ENCODE peak calls at places on chromosome 22, in five cellular contexts. M is IMR-90, Y is fibroblast of lung, O is PC-3, D is mesendoderm. J is an unnamed sample.
A peak's percentile ranks its signal among the peaks of the same experiment; 100 is the strongest.

GRCh38 chr22:19086944-19087343 is 35.3 kb downstream of the DGCR2 start:
- DNase-seq in D (no peak), O (peak; percentile 3), Y (peak; percentile 69), M (peak; percentile 69), J (peak; percentile 96)

GRCh38 chr22:30250713-30251267 is 4.2 kb upstream of the LIF start:
- DNase-seq in Y (peak; percentile 86), O (peak; percentile 78), M (peak; percentile 86), D (no peak), J (peak; percentile 99)

GRCh38 chr22:46038516-46039430 is 61.8 kb upstream of the WNT7B start:
- DNase-seq in Y (no peak), D (no peak), O (no peak), M (no peak), J (peak; percentile 85)

GRCh38 chr22:23503736-23504440 is 76.2 kb downstream of the IGLL1 start:
- DNase-seq in D (no peak), O (no peak), M (no peak), Y (no peak), J (peak; percentile 73)

GRCh38 chr22:49052023-49052538 is 775.6 kb downstream of the BRD1 start:
- DNase-seq in M (no peak), Y (peak; percentile 6), D (no peak), O (no peak), J (no peak)

GRCh38 chr22:24289781-24290181 is 19.1 kb downstream of the SPECC1L start:
- DNase-seq in D (peak; percentile 25), M (no peak), O (no peak), Y (peak; percentile 63), J (no peak)

GRCh38 chr22:17258015-17258827 is 39.0 kb upstream of the ADA2 start:
- DNase-seq in M (no peak), Y (peak; percentile 50), O (peak; percentile 2), D (peak; percentile 93), J (peak; percentile 56)

GRCh38 chr22:49207008-49207775 is 620.5 kb downstream of the BRD1 start:
- DNase-seq in M (no peak), D (no peak), Y (no peak), O (no peak), J (no peak)

GRCh38 chr22:44583854-44584253 is 85.8 kb upstream of the RTL6 start:
- DNase-seq in Y (no peak), D (no peak), M (no peak), O (no peak), J (no peak)

GRCh38 chr22:27046603-27047002 is 389.2 kb downstream of the MIAT start:
- DNase-seq in O (no peak), D (no peak), M (no peak), Y (no peak), J (no peak)

GRCh38 chr22:17980638-17981051 is 43.7 kb downstream of the MICAL3 start:
- DNase-seq in O (no peak), Y (no peak), D (no peak), M (peak; percentile 48), J (no peak)

GRCh38 chr22:47423861-47424820 is 661.7 kb downstream of the TBC1D22A start:
- DNase-seq in M (no peak), Y (no peak), D (no peak), O (no peak), J (no peak)

GRCh38 chr22:43505896-43506295 is 94.1 kb downstream of the MPPED1 start:
- DNase-seq in D (no peak), Y (no peak), M (no peak), O (no peak), J (peak; percentile 60)

GRCh38 chr22:46335201-46336118 is at the start of gene TRMU:
- DNase-seq in D (peak; percentile 92), M (peak; percentile 86), O (peak; percentile 81), Y (peak; percentile 90), J (peak; percentile 99)

GRCh38 chr22:35991168-35991567 is 37.5 kb downstream of the RBFOX2 start:
- DNase-seq in O (no peak), Y (peak; percentile 77), M (peak; percentile 88), D (no peak), J (no peak)

GRCh38 chr22:31089101-31090100 is 8.3 kb downstream of the SMTN start:
- DNase-seq in D (no peak), O (no peak), Y (no peak), M (no peak), J (peak; percentile 97)

GRCh38 chr22:45804319-45804985 is 132.8 kb downstream of the ATXN10 start:
- DNase-seq in O (no peak), D (no peak), Y (peak; percentile 37), M (no peak), J (no peak)

DNA sequence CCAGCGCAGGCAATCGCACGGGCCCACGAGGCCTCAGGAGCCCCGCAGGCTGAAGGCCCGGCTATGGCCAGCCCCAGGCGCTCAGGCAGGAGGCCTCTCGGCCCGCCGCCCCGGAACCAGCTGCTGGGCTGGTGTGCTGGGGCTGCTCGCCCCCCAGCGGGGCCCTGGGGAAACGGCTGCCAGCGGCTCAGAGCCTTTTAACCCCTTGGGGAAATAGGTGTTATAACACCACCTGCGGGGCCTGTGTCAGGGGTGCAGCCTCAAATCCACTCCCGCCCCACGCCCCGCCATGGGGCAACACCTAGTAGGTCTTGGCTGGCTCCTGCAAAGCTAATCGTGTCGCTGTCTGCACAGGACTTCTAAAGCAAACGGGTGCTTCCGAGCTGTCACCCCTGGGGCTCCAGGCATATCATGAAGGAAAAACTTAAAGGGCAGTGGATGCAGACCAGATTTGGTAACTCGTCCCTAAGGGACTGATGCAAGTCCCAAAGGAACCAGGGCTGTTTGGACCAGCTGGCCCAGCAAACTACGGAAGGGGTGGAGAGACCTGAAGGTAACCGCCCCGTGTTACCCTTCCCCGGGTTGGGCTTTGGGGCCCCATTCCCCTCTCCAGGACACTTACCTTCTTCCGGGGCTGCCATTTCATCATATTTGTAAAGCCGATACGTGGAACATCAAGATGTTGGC is 237.2 kb downstream of the TTC28 start:
- DNase-seq in D (peak; percentile 92), Y (peak; percentile 80), O (no peak), M (peak; percentile 69), J (peak; percentile 92)
- H3K4me2 ChIP-seq in D (peak overlapping the region; percentile 46), Y (peak overlapping the region; percentile 93), O (no peak overlapping the region), M (peak overlapping the region; percentile 92), J (peak overlapping the region; percentile 95)

DNA sequence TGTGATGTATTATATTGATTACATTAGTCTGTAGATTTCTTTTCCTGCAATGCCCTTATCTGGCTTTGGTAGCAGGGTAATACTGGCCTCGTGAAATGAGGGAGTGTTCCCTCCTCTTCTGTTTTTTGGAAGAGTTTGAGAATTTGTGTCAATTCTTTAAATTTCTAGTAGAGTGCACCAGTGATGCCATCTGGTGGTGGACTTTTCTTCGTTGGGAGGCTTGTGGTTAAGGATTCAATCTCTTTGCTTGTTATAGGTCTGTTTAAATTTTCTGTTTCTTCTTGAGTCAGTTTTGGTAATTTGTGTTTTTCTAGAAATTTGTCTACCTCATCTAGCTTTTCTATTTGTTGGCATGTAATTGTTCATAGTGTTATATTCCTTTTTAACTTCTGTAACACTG is 18.9 kb downstream of the SHANK3 start:
- DNase-seq in D (peak; percentile 29), O (peak; percentile 62), Y (no peak), M (peak; percentile 44), J (peak; percentile 90)
- H3K27ac ChIP-seq in D (no peak overlapping the region), O (no peak overlapping the region), Y (no peak overlapping the region), M (no peak overlapping the region), J (no peak overlapping the region)

GRCh38 chr22:28243539-28243938 is 324.5 kb upstream of the PITPNB start:
- DNase-seq in D (peak; percentile 66), M (no peak), Y (peak; percentile 88), O (no peak), J (no peak)
- H3K4me2 ChIP-seq in D (no peak overlapping the region), M (no peak overlapping the region), Y (no peak overlapping the region), O (no peak overlapping the region), J (peak overlapping the region; percentile 10)

DNA sequence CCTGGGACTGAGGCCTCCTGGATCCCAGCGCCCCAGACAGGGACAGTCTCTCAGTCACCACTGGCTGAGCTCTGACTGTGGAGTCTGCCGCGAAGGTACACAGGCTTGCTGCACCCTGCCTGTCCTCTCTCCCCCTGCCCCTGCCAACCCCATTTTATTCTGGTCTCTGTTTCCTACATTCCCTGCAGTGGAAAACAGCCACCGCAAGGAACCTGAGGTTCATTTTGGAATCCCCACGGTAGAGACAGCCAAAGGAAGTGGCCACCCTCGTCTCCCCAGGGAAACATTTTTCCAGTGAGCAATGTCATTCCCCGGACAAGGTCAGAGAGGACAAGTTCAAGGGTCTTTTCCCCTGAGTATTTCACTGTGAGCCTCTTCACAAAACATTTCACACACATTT is 56.6 kb downstream of the FBXO7 start:
- DNase-seq in Y (peak; percentile 32), D (no peak), M (no peak), O (no peak), J (peak; percentile 73)
- H3K27ac ChIP-seq in Y (no peak overlapping the region), D (no peak overlapping the region), M (peak overlapping the region; percentile 3), O (no peak overlapping the region), J (peak overlapping the region; percentile 6)

GRCh38 chr22:40342521-40342920 is 3.8 kb upstream of the ADSL start:
- DNase-seq in D (no peak), M (no peak), O (no peak), Y (no peak), J (no peak)
- H3K4me2 ChIP-seq in D (no peak overlapping the region), M (no peak overlapping the region), O (no peak overlapping the region), Y (no peak overlapping the region), J (no peak overlapping the region)

DNA sequence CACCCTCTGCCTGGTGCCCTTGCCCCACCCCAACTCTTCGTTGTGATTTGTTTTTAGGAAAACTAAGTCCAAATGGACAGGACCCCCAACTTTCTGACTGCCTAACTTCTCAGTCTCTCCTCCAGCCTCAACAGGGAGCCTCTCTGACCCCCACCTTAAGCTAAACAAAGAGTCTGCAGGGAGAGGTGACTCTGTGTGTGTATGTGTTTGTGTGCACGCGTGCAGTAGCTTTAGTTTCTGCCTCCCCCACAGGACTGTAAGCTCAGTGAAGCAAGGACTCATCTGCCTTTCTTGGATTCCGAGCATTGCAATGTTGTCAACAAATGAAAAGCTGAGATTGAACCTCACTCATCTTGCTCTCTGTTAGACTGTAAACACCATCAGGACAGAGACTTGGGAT is 7.9 kb downstream of the SNAP29 start:
- DNase-seq in M (peak; percentile 28), Y (no peak), D (no peak), O (no peak), J (no peak)
- H3K27ac ChIP-seq in M (peak overlapping the region; percentile 88), Y (no peak overlapping the region), D (no peak overlapping the region), O (no peak overlapping the region), J (no peak overlapping the region)

GRCh38 chr22:50309601-50309991 is 2.1 kb upstream of the PLXNB2 start:
- DNase-seq in D (no peak), Y (no peak), M (no peak), O (no peak), J (no peak)
- H3K4me2 ChIP-seq in D (no peak overlapping the region), Y (no peak overlapping the region), M (no peak overlapping the region), O (no peak overlapping the region), J (no peak overlapping the region)

J was measured in osteoblast.